ENCODE peak calls at places on chromosomes 5 and 9, in seven cellular contexts. Y is mammary epithelial cell, L is lower lobe of right lung, J is MM.1S, V is HCT116, W is pancreas, I is Peyer's patch. S is an unnamed sample. For H3K36me3, the result is how much of the 10 kb centered on the place peaks cover.

GRCh38 chr9:125142560-125143376 is 560 bp downstream of the SCAI start:
- DNase-seq in Y (no peak), L (no peak), J (peak), V (no peak), W (peak), I (peak), S (no peak)

GRCh38 chr5:79062431-79062830 is 7.0 kb downstream of the DMGDH start:
- DNase-seq in Y (peak), L (no peak), J (no peak), V (no peak), W (no peak), I (no peak), S (no peak)

GRCh38 chr9:92141144-92142129 is 26.2 kb upstream of the SPTLC1 start:
- DNase-seq in Y (peak), L (no peak), J (peak), V (no peak), W (no peak), I (no peak), S (no peak)

GRCh38 chr9:132238992-132239391 is 77.1 kb downstream of the NTNG2 start:
- DNase-seq in Y (no peak), L (peak), J (no peak), V (no peak), W (peak), I (no peak), S (peak)

GRCh38 chr5:141742144-141742543 is 60.1 kb upstream of the ARAP3 start:
- DNase-seq in Y (no peak), L (no peak), J (no peak), V (no peak), W (no peak), I (no peak), S (no peak)

GRCh38 chr5:84411832-84412605 is 27.3 kb upstream of the EDIL3 start:
- DNase-seq in Y (peak), L (no peak), J (no peak), V (no peak), W (no peak), I (no peak), S (no peak)

GRCh38 chr5:140298183-140298601 is 4.7 kb downstream of the PFDN1 start:
- DNase-seq in Y (peak), L (no peak), J (no peak), V (no peak), W (no peak), I (no peak), S (no peak)

GRCh38 chr5:133117930-133118445 is 66.2 kb downstream of the HSPA4 start:
- DNase-seq in Y (no peak), L (no peak), J (no peak), V (no peak), W (no peak), I (no peak), S (no peak)

GRCh38 chr9:34662544-34663295 is at the start of gene CCL27:
- DNase-seq in Y (peak), L (no peak), J (no peak), V (no peak), W (no peak), I (no peak), S (no peak)

GRCh38 chr5:74034738-74035137 is 408.7 kb downstream of the ARHGEF28 start:
- DNase-seq in Y (peak), L (no peak), J (no peak), V (no peak), W (no peak), I (no peak), S (no peak)

GRCh38 chr9:98191210-98191609 is 1.2 kb downstream of the CORO2A start:
- DNase-seq in Y (no peak), L (no peak), J (no peak), V (no peak), W (no peak), I (no peak), S (no peak)

GRCh38 chr5:101687630-101688029 is 608.5 kb downstream of the SLCO4C1 start:
- DNase-seq in Y (no peak), L (no peak), J (no peak), V (no peak), W (no peak), I (no peak), S (no peak)

GRCh38 chr9:127950513-127951210 is 13.0 kb upstream of the DPM2 start:
- DNase-seq in Y (peak), L (no peak), J (no peak), V (no peak), W (peak), I (no peak), S (no peak)

GRCh38 chr9:4803670-4804530 is 11.2 kb downstream of the RCL1 start:
- DNase-seq in Y (no peak), L (no peak), J (no peak), V (no peak), W (no peak), I (no peak), S (no peak)

GRCh38 chr5:17838506-17838905 is 204.2 kb downstream of the TAF11L14 start:
- DNase-seq in Y (no peak), L (no peak), J (no peak), V (no peak), W (no peak), I (no peak), S (no peak)

GRCh38 chr5:143758015-143758414 is 53.9 kb upstream of the HMHB1 start:
- DNase-seq in Y (no peak), L (no peak), J (no peak), V (no peak), W (no peak), I (no peak), S (no peak)

GRCh38 chr9:91421987-91422765 is 1.5 kb downstream of the NFIL3 start:
- DNase-seq in Y (peak), L (no peak), J (peak), V (no peak), W (peak), I (no peak), S (no peak)

GRCh38 chr5:56166671-56167070 is 66.5 kb downstream of the ANKRD55 start:
- DNase-seq in Y (no peak), L (no peak), J (no peak), V (no peak), W (no peak), I (no peak), S (no peak)

GRCh38 chr5:171707441-171707790 is 78.2 kb upstream of the SMIM23 start:
- DNase-seq in Y (no peak), L (no peak), J (no peak), V (no peak), W (no peak), I (no peak), S (no peak)

GRCh38 chr5:35129276-35129675 is 81.5 kb upstream of the AGXT2 start:
- DNase-seq in Y (no peak), L (no peak), J (no peak), V (no peak), W (no peak), I (no peak), S (no peak)

GRCh38 chr5:148255456-148255855 is 13.1 kb upstream of the SPINK13 start:
- DNase-seq in Y (no peak), L (no peak), J (no peak), V (no peak), W (no peak), I (no peak), S (no peak)

GRCh38 chr5:73968729-73969128 is 342.7 kb downstream of the ARHGEF28 start:
- DNase-seq in Y (peak), L (no peak), J (no peak), V (no peak), W (no peak), I (no peak), S (no peak)

GRCh38 chr9:87006956-87007355 is 59.6 kb upstream of the GAS1 start:
- DNase-seq in Y (peak), L (no peak), J (no peak), V (no peak), W (no peak), I (no peak), S (no peak)
- H3K27ac ChIP-seq in Y (no peak), L (no peak), J (no peak), V (no peak), W (no peak), I (no peak), S (no peak)

DNA sequence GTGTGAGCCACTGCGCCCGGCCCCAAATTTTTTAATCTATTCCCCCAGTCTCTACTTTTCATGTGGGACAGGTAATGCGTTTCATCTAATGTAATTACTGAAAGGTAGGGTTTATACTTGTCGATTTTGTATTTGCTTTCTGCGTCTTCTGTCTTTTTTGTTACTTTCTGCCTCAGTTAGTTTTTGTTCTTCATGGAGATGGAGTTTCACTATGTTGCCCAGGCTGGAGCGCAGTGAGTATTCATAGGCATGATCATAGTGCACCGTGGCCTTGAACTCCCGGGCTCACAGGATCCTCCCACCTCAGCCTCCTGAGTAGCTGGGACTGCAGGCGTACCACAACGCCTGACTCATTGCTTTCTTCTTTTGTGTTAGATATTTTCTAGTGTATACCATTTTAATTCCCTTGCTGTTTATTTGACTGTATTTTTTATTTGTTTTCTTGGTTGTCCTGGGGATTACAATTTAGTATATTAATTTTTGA is 23.4 kb downstream of the EHMT1 start:
- DNase-seq in Y (no peak), L (no peak), J (no peak), V (no peak), W (no peak), I (no peak), S (peak)
- H3K36me3 ChIP-seq in Y (under half), L (under half), J (under half), V (under half), W (under half), I (under half), S (under half)

GRCh38 chr9:104091708-104092107 is 2.4 kb upstream of the SMC2 start:
- DNase-seq in Y (peak), L (no peak), J (no peak), V (no peak), W (no peak), I (no peak), S (no peak)
- TF ChIP-seq CTCF in Y (no peak), L (peak), J (no peak), V (no peak), W (no peak), I (no peak), S (peak)

DNA sequence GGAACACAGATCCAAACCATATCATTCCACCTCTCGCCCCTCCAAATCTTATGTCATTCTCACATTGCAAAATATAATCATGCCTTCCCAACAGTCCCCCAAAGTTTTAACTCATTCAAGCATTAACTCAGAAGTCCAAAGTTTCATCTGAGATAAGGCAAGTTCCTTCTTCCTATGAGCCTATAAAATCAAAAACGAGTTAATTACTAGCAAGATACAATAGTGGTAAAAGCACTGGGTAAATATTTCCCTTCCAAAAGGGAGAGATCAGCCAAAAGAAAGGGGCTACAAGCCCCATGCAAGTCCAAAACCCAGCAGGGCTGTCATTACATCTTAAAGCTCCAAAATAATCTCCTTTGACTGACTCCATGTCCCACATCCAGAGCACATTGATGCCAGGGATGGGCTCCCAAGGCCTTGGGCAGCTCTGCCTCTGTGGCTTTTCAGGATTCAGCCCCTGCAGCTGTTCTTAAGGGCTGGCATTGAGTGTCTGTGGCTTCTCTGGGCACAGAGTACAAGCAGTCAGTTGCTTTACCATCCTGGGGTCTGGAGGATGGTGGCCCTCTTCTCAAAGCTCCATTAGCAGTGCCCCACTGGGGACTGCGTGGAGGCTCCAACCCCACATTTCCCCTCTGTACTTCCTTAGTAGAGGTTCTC is 8.4 kb downstream of the GPR150 start:
- DNase-seq in Y (no peak), L (no peak), J (no peak), V (no peak), W (no peak), I (no peak), S (no peak)
- H3K27ac ChIP-seq in Y (no peak), L (no peak), J (no peak), V (no peak), W (no peak), I (no peak), S (no peak)

DNA sequence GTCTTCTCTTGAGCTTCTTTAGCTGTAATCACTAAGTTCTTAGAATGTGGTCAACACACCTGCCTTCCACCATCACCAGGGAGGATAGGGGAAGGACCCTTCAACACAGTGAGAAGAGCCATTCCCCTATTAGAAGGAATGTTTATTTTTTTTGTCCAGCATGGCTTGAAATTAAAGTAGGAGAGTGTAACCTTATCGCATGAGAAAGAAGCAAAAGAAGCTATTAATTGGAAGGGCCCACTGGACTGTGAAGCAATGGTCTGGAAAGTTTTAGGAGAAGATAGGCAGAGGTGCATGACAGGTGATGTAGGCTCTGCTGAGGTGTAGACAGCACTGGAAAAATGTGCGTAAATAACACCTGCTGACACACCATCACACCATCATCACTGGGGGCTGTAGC is 1525.9 kb downstream of the MAT2B start:
- DNase-seq in Y (no peak), L (no peak), J (no peak), V (no peak), W (no peak), I (no peak), S (no peak)
- H3K36me3 ChIP-seq in Y (under half), L (under half), J (under half), V (under half), W (under half), I (under half), S (under half)